ENCODE peak calls at places on chromosomes 6 and 20, in ten cellular contexts. P is naive B cell; G is anterior cingulate cortex; A is HT1080; W is HCT116; C is NCI-H1694 treated with DMSO at 0.1 percent for 48 hours; Q is stimulated activated CD4-positive, alpha-beta T cell treated with anti-CD3 and anti-CD28 coated beads, TNF-alpha, amount 100 ng/mL, for 48 hours; J is prostate gland; R is HS-5; L is activated T-cell treated with anti-CD3 and anti-CD28 coated beads for 1 hour. D is an unnamed sample.

GRCh38 chr6:163459536-163459935 is 45.0 kb downstream of the QKI start:
- DNase-seq in R (no peak), A (no peak), J (no peak), P (no peak), L (no peak), G (no peak), W (no peak), Q (no peak), C (no peak), D (no peak)

GRCh38 chr20:3786126-3786484 is 435 bp downstream of the CENPB start:
- DNase-seq in J (peak; percentile 25), R (no peak), W (no peak), C (peak; percentile 20), P (peak; percentile 29), A (peak; percentile 39), L (no peak), Q (no peak), G (no peak), D (peak; percentile 78)

GRCh38 chr6:100730581-100730980 is 150.5 kb downstream of the ASCC3 start:
- DNase-seq in A (no peak), W (no peak), C (peak; percentile 4), Q (no peak), R (no peak), G (no peak), J (no peak), P (peak; percentile 2), L (no peak), D (no peak)

GRCh38 chr6:156698239-156699016 is 78.8 kb upstream of the ARID1B start:
- DNase-seq in A (no peak), Q (no peak), L (no peak), P (peak; percentile 78), C (no peak), W (no peak), J (no peak), G (no peak), R (no peak), D (no peak)

GRCh38 chr20:14288341-14289330 is 48.8 kb downstream of the FLRT3 start:
- DNase-seq in C (no peak), L (no peak), P (no peak), A (peak; percentile 96), R (peak; percentile 86), G (no peak), W (peak; percentile 72), Q (no peak), J (no peak), D (no peak)

GRCh38 chr6:166032366-166033171 is 135.1 kb downstream of the TBXT start:
- DNase-seq in P (no peak), L (no peak), W (peak; percentile 47), Q (no peak), A (peak; percentile 72), C (no peak), J (no peak), R (no peak), G (no peak), D (no peak)

GRCh38 chr20:60906555-60906954 is 345.5 kb upstream of the CDH4 start:
- DNase-seq in P (no peak), R (no peak), Q (no peak), W (no peak), J (no peak), G (no peak), L (no peak), C (no peak), A (no peak), D (no peak)

GRCh38 chr20:6395695-6396094 is 272.9 kb upstream of the FERMT1 start:
- DNase-seq in P (no peak), W (no peak), G (no peak), L (no peak), R (no peak), Q (no peak), C (no peak), J (no peak), A (peak; percentile 1), D (no peak)

GRCh38 chr20:38210741-38211140 is 45.7 kb upstream of the TGM2 start:
- DNase-seq in R (no peak), L (no peak), W (no peak), Q (no peak), J (no peak), C (no peak), G (peak; percentile 27), P (no peak), A (peak; percentile 65), D (no peak)

GRCh38 chr20:57759724-57760123 is 49.9 kb upstream of the PMEPA1 start:
- DNase-seq in L (no peak), W (no peak), Q (no peak), P (no peak), G (no peak), J (no peak), C (no peak), R (no peak), A (no peak), D (no peak)

GRCh38 chr20:51446656-51447055 is 95.9 kb downstream of the NFATC2 start:
- DNase-seq in A (peak; percentile 91), L (no peak), C (no peak), P (no peak), Q (no peak), G (no peak), W (peak; percentile 77), J (no peak), R (peak; percentile 100), D (no peak)

GRCh38 chr6:113351183-113351834 is 505.8 kb upstream of the MARCKS start:
- DNase-seq in A (peak; percentile 42), Q (no peak), L (no peak), G (no peak), P (no peak), C (no peak), J (no peak), R (no peak), W (no peak), D (no peak)

GRCh38 chr20:19976595-19977372 is 40.4 kb upstream of the NAA20 start:
- DNase-seq in G (no peak), C (no peak), Q (no peak), L (no peak), J (peak; percentile 52), A (peak; percentile 86), R (peak; percentile 80), P (no peak), W (peak; percentile 63), D (peak; percentile 67)

GRCh38 chr20:25005220-25005619 is 12.7 kb upstream of the APMAP start:
- DNase-seq in Q (no peak), J (peak; percentile 43), G (no peak), A (no peak), P (no peak), R (no peak), C (no peak), L (no peak), W (no peak), D (no peak)

GRCh38 chr20:9015984-9016324 is 52.9 kb upstream of the PLCB4 start:
- DNase-seq in G (no peak), R (peak; percentile 77), L (no peak), Q (no peak), J (no peak), A (peak; percentile 65), P (no peak), C (no peak), W (no peak), D (no peak)

GRCh38 chr6:4610256-4610655 is 165.9 kb upstream of the CDYL start:
- DNase-seq in J (no peak), Q (no peak), L (no peak), R (no peak), G (no peak), A (peak; percentile 15), P (no peak), W (no peak), C (no peak), D (no peak)

GRCh38 chr20:20521736-20522135 is 153.8 kb downstream of the INSM1 start:
- DNase-seq in R (no peak), W (no peak), P (no peak), Q (no peak), L (no peak), A (no peak), J (no peak), C (no peak), G (no peak), D (no peak)

GRCh38 chr20:58841539-58842264 is 9.0 kb downstream of the GNAS-AS1 start:
- DNase-seq in G (no peak), P (no peak), C (no peak), A (no peak), Q (no peak), W (no peak), J (no peak), R (no peak), L (no peak), D (peak; percentile 73)

GRCh38 chr6:115133790-115134189 is 791.0 kb upstream of the HS3ST5 start:
- DNase-seq in P (no peak), A (no peak), J (no peak), G (no peak), Q (no peak), W (no peak), R (no peak), C (no peak), L (no peak), D (no peak)

GRCh38 chr20:60101201-60101893 is 143.1 kb downstream of the CDH26 start:
- DNase-seq in Q (no peak), J (no peak), P (no peak), R (no peak), L (no peak), C (no peak), A (no peak), W (no peak), G (no peak), D (no peak)

GRCh38 chr20:52230406-52230805 is 38.8 kb upstream of the ZFP64 start:
- DNase-seq in P (no peak), G (no peak), W (no peak), C (no peak), R (peak; percentile 95), Q (no peak), A (peak; percentile 3), L (no peak), J (no peak), D (no peak)

GRCh38 chr20:53100476-53100911 is 128.3 kb downstream of the TSHZ2 start:
- DNase-seq in Q (no peak), W (no peak), R (no peak), J (no peak), G (no peak), A (no peak), C (no peak), L (no peak), P (no peak), D (no peak)

GRCh38 chr6:129786548-129786947 is 74.6 kb downstream of the TMEM244 start:
- DNase-seq in L (no peak), P (no peak), G (no peak), Q (no peak), A (peak; percentile 15), C (no peak), J (no peak), W (no peak), R (no peak), D (no peak)